ENCODE peak calls at places on chromosome 1, in eight cellular contexts. D is CD8-positive, alpha-beta memory T cell; I is testis; S is ovary; W is tibial artery; H is fibroblast of lung; R is colonic mucosa; L is HAP-1. B is an unnamed sample.
A peak's percentile ranks its signal among the peaks of the same experiment; 100 is the strongest.

GRCh38 chr1:211372463-211372862 is 45.8 kb downstream of the TRAF5 start:
- DNase-seq in D (no peak), I (no peak), S (no peak), W (no peak), H (no peak), R (no peak), L (no peak), B (no peak)

GRCh38 chr1:24847995-24848857 is 81.8 kb downstream of the RUNX3 start:
- DNase-seq in D (peak; percentile 86), I (peak; percentile 94), S (peak; percentile 83), W (peak; percentile 94), H (peak; percentile 85), R (peak; percentile 94), L (peak; percentile 94), B (peak; percentile 98)

GRCh38 chr1:91529856-91530255 is 29.2 kb downstream of the CDC7 start:
- DNase-seq in D (no peak), I (no peak), S (no peak), W (no peak), H (peak; percentile 17), R (no peak), L (peak; percentile 23), B (no peak)

GRCh38 chr1:117680316-117681002 is 74.6 kb downstream of the TENT5C start:
- DNase-seq in D (no peak), I (no peak), S (no peak), W (no peak), H (no peak), R (peak; percentile 46), L (no peak), B (no peak)

GRCh38 chr1:38728176-38728908 is 131.2 kb downstream of the RRAGC start:
- DNase-seq in D (no peak), I (peak; percentile 52), S (peak; percentile 37), W (peak; percentile 78), H (peak; percentile 93), R (peak; percentile 54), L (peak; percentile 80), B (peak; percentile 93)

GRCh38 chr1:212958175-212958574 is 7.8 kb downstream of the VASH2 start:
- DNase-seq in D (no peak), I (no peak), S (no peak), W (no peak), H (peak; percentile 71), R (no peak), L (no peak), B (no peak)

GRCh38 chr1:1858382-1859086 is 32.4 kb downstream of the GNB1 start:
- DNase-seq in D (peak; percentile 23), I (peak; percentile 81), S (peak; percentile 59), W (peak; percentile 83), H (peak; percentile 82), R (peak; percentile 84), L (peak; percentile 65), B (peak; percentile 83)

GRCh38 chr1:207962716-207963428 is 51.9 kb upstream of the CD34 start:
- DNase-seq in D (no peak), I (peak; percentile 56), S (peak; percentile 62), W (peak; percentile 76), H (peak; percentile 29), R (peak; percentile 71), L (no peak), B (peak; percentile 81)

GRCh38 chr1:66374561-66375111 is 159.3 kb upstream of the SGIP1 start:
- DNase-seq in D (no peak), I (no peak), S (no peak), W (no peak), H (peak; percentile 95), R (no peak), L (no peak), B (no peak)

GRCh38 chr1:48415050-48415449 is 57.0 kb downstream of the SPATA6 start:
- DNase-seq in D (no peak), I (no peak), S (no peak), W (no peak), H (no peak), R (no peak), L (no peak), B (no peak)

GRCh38 chr1:191396622-191397021 is 761.6 kb upstream of the RGS18 start:
- DNase-seq in D (no peak), I (no peak), S (no peak), W (no peak), H (no peak), R (no peak), L (no peak), B (no peak)

GRCh38 chr1:191398551-191398950 is 759.7 kb upstream of the RGS18 start:
- DNase-seq in D (no peak), I (no peak), S (no peak), W (no peak), H (no peak), R (no peak), L (no peak), B (no peak)
- H3K4me3 ChIP-seq in D (no peak overlapping the region), I (no peak overlapping the region), S (no peak overlapping the region), W (no peak overlapping the region), H (no peak overlapping the region), R (no peak overlapping the region), L (no peak overlapping the region), B (no peak overlapping the region)

GRCh38 chr1:202230939-202231645 is 37.5 kb downstream of the LGR6 start:
- DNase-seq in D (no peak), I (no peak), S (no peak), W (no peak), H (no peak), R (peak; percentile 52), L (no peak), B (no peak)

GRCh38 chr1:202227997-202228401 is 34.4 kb downstream of the LGR6 start:
- DNase-seq in D (no peak), I (no peak), S (no peak), W (no peak), H (no peak), R (no peak), L (no peak), B (no peak)

GRCh38 chr1:202228484-202229122 is 35.0 kb downstream of the LGR6 start:
- DNase-seq in D (no peak), I (no peak), S (no peak), W (no peak), H (no peak), R (no peak), L (no peak), B (no peak)

GRCh38 chr1:202229376-202229775 is 35.8 kb downstream of the LGR6 start:
- DNase-seq in D (no peak), I (no peak), S (no peak), W (no peak), H (no peak), R (no peak), L (no peak), B (no peak)

DNA sequence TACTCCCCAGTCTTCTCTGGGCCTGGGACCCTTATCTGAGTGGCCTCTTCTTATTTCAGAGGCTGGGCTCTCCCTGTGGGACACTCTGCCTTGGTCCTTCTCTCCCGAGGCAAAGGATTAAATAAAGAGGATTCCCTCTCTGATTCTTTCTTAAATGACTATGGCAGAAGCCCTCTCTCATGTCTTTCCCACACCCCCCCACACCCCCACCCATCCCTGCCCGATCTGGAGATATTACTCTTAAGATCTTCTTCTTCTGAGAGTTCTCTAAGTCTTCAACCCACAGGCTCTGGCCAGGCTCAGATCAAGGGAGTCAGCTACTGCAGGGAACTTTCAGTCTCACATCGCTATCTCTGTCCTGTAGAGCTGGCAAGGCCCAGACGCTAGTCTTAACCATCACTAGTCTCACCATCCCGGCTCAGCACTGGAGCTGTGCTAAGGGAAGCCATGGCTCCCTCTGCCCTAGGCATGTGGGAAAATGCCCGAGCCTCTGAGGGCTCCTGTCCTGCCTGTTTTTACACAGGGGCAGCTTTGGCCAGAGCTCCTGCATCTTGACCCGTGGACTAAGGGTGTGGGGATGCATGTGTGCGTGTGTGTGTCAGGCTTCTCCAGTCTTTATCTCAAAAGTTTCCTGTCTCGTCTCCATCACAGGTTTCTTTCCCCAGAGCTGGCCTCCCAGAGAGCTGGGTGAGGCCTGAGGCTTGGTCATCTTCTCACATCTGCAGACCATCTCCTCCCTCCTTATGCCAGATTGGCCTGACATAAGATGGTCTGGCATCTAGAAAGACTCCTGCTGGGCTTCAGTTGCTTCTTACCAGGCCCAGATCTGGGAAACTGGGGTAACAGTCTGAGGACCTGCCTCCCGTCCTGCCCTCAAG is 36.7 kb downstream of the LGR6 start:
- DNase-seq in D (no peak), I (no peak), S (no peak), W (no peak), H (no peak), R (no peak), L (no peak), B (no peak)
- H3K4me3 ChIP-seq in D (no peak overlapping the region), I (no peak overlapping the region), S (no peak overlapping the region), W (no peak overlapping the region), H (no peak overlapping the region), R (no peak overlapping the region), L (no peak overlapping the region), B (no peak overlapping the region)

DNA sequence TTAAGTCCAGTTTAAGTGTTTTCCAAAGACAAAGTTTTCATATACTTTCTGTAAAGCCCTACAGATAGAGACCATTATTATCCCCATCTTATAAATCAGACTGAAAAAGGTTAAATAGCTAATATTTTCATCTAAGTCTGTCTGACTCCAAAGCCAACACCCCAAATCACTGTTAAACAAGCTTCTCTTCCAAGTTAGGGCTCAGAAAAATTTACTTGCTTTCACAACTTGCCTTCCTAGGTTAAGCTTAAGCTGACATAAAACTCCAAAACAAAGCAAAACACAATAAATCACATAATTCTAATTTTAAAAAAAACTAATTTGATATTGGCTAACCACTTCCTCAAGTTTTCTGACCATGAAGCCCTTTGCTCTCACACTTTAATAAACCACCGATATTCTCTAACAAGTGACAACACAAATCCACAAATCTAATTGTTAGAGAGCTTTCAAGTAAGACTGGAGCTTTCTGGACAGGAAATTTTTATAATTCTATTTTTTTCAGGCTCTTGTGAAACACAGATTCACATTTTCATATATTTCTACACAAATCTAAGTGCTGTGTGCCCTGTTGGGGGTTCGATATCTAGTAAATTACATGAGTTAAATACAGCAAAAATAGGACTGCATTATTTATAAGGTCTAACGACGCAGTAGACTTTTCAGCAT is 2.2 kb downstream of the GNG12 start:
- DNase-seq in D (no peak), I (no peak), S (no peak), W (no peak), H (no peak), R (no peak), L (no peak), B (no peak)
- H3K4me3 ChIP-seq in D (no peak overlapping the region), I (peak overlapping the region; percentile 82), S (peak overlapping the region; percentile 75), W (peak overlapping the region; percentile 87), H (peak overlapping the region; percentile 85), R (peak overlapping the region; percentile 69), L (peak overlapping the region; percentile 58), B (peak overlapping the region; percentile 92)

DNA sequence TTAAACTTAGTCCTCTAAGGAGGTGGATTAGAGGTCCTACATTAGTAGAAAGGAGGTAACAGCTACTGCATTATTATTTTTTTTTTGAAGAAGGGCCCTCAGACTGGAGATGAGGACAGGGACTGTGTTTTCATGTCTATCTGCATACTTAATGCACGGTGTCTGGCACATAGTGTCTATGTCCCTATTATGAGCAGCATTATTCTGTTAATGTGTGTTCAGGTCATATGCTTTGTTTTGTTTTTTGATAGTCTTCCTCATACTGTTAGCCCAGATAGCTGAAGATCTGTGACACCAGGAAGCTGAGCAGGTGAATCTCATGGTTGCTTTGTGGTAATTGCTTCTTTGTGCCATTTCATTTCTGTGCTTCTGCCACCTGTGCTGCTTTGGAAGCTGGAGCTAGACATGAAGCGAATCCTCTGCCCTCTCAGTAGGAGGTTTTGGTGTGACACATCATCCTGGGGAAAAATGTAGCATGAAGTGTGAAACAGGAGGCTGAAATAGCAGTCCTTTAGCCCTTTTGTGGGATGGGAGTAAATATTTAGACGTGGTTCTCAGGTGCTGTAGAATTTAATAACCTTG is 15.8 kb downstream of the SMAP2 start:
- DNase-seq in D (peak; percentile 66), I (no peak), S (no peak), W (no peak), H (no peak), R (no peak), L (no peak), B (no peak)
- H3K4me3 ChIP-seq in D (peak overlapping the region; percentile 44), I (no peak overlapping the region), S (no peak overlapping the region), W (no peak overlapping the region), H (no peak overlapping the region), R (no peak overlapping the region), L (no peak overlapping the region), B (no peak overlapping the region)

B was measured in kidney.